ENCODE peak calls at places on chromosome 20, in ten cellular contexts. S, T, L, B, W, I, Y, J, X and Q are unnamed samples.

GRCh38 chr20:54234991-54235390 is 27.1 kb downstream of the PFDN4 start:
- DNase-seq in B (no peak), J (no peak), Y (no peak), T (no peak), I (no peak), X (no peak), L (no peak), S (no peak), W (no peak), Q (no peak)

GRCh38 chr20:54633903-54634302 is 158.5 kb downstream of the DOK5 start:
- DNase-seq in W (peak; percentile 29), T (no peak), J (no peak), Y (no peak), I (no peak), S (no peak), B (no peak), L (no peak), X (no peak), Q (no peak)

GRCh38 chr20:1467355-1468116 is 887 bp upstream of the NSFL1C start:
- DNase-seq in T (no peak), J (no peak), B (no peak), S (peak; percentile 22), L (no peak), W (no peak), X (no peak), Y (peak; percentile 38), I (peak; percentile 35), Q (no peak)

GRCh38 chr20:1820137-1821074 is 74.8 kb upstream of the SIRPA start:
- DNase-seq in J (no peak), L (peak; percentile 72), I (peak; percentile 34), Y (no peak), T (no peak), W (no peak), S (no peak), B (no peak), X (no peak), Q (no peak)

GRCh38 chr20:58714923-58715708 is 22.5 kb downstream of the NPEPL1 start:
- DNase-seq in W (peak; percentile 10), S (no peak), Y (no peak), J (no peak), X (no peak), T (no peak), B (no peak), I (peak; percentile 9), L (no peak), Q (no peak)

GRCh38 chr20:62138204-62138543 is 5.0 kb downstream of the PSMA7 start:
- DNase-seq in J (no peak), I (no peak), T (no peak), X (no peak), Y (no peak), W (no peak), S (no peak), L (no peak), B (no peak), Q (no peak)

GRCh38 chr20:3875378-3875974 is 13.7 kb upstream of the PANK2 start:
- DNase-seq in W (no peak), S (no peak), J (no peak), B (no peak), X (no peak), Y (no peak), L (no peak), T (no peak), I (no peak), Q (no peak)

GRCh38 chr20:52991783-52992182 is 19.6 kb downstream of the TSHZ2 start:
- DNase-seq in T (no peak), X (no peak), J (no peak), Y (no peak), L (no peak), S (no peak), I (no peak), B (no peak), W (no peak), Q (no peak)

GRCh38 chr20:41308290-41308691 is 9.2 kb downstream of the ZHX3 start:
- DNase-seq in L (peak; percentile 41), I (no peak), X (no peak), B (no peak), T (no peak), Y (peak; percentile 10), S (no peak), J (no peak), W (no peak), Q (no peak)